ENCODE peak calls at places on chromosomes 13 and 19, in nine cellular contexts. O, Z, S, P, Y, Q, T, B and E are unnamed samples.

GRCh38 chr19:39727070-39727800 is 10.6 kb downstream of the CLC start:
- DNase-seq in O (no peak), Z (no peak), S (no peak), P (peak; percentile 34), Y (no peak), Q (no peak), T (no peak), B (no peak), E (peak; percentile 37)

GRCh38 chr19:4368128-4368820 is 24.9 kb downstream of the MPND start:
- DNase-seq in O (no peak), Z (no peak), S (peak; percentile 63), P (peak; percentile 67), Y (peak; percentile 34), Q (peak; percentile 36), T (no peak), B (no peak), E (no peak)

GRCh38 chr19:43777163-43777700 is 3.5 kb downstream of the KCNN4 start:
- DNase-seq in O (no peak), Z (no peak), S (no peak), P (peak; percentile 74), Y (no peak), Q (peak; percentile 36), T (no peak), B (no peak), E (peak; percentile 62)

GRCh38 chr19:5828661-5829566 is 10.6 kb downstream of the FUT6 start:
- DNase-seq in O (no peak), Z (no peak), S (peak; percentile 54), P (peak; percentile 43), Y (peak; percentile 16), Q (no peak), T (no peak), B (no peak), E (peak; percentile 74)

GRCh38 chr19:39407644-39408391 is 1.2 kb downstream of the ZFP36 start:
- DNase-seq in O (no peak), Z (no peak), S (peak; percentile 61), P (peak; percentile 75), Y (no peak), Q (no peak), T (no peak), B (peak; percentile 22), E (no peak)

GRCh38 chr13:67278230-67278629 is 48.1 kb upstream of the PCDH9 start:
- DNase-seq in O (no peak), Z (no peak), S (no peak), P (no peak), Y (no peak), Q (peak; percentile 85), T (no peak), B (no peak), E (no peak)

GRCh38 chr13:97946951-97947588 is 6.4 kb upstream of the IPO5 start:
- DNase-seq in O (no peak), Z (no peak), S (no peak), P (no peak), Y (no peak), Q (peak; percentile 90), T (no peak), B (no peak), E (no peak)

GRCh38 chr13:91360246-91360751 is 12.8 kb downstream of the MIR17HG start:
- DNase-seq in O (no peak), Z (no peak), S (no peak), P (peak; percentile 15), Y (no peak), Q (no peak), T (no peak), B (no peak), E (no peak)

GRCh38 chr13:52850396-52851152 is 2.1 kb upstream of the PCDH8 start:
- DNase-seq in O (no peak), Z (peak; percentile 53), S (peak; percentile 74), P (peak; percentile 89), Y (peak; percentile 20), Q (peak; percentile 7), T (peak; percentile 82), B (peak; percentile 20), E (peak; percentile 80)
- TF ChIP-seq CTCF in O (no peak), Z (no peak), S (no peak), P (peak; percentile 32), Y (no peak), Q (no peak), T (no peak), B (no peak), E (no peak)

DNA sequence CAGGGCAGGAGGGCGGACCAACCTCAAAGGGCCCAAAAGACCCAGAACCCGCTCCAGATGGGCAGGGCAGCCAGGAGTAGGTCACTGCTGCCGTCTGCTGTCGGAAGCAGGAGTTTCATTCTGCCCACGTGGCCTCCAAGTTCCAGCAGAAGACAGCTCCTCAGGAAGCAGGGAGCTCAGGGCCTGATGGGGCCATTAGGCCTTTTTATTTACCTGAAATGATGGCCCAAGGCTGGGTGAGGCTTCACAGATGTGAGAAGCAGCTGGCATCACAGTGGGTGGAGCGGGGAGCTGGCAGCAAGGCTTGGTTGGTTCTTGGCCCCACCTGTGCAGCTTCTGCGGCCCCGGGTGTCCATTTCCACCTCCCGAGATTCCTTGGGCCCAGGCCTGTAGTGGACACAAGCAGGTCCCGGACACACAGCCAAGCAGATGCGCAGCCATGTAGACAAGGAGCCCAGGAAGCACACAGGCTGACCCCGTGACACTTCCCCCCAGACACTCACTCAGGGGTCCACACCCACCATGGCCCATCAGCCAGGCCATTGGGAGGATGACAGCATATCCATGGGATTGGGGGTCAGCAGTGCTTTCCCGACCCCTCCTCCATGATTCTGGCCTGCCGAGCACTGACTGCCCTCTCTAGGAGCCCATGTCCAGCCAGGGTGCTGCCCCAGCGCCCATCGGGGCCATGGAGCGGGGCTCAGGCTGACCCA is 26.4 kb downstream of the C13orf46 start:
- DNase-seq in O (no peak), Z (peak; percentile 68), S (peak; percentile 59), P (no peak), Y (peak; percentile 31), Q (peak; percentile 43), T (no peak), B (no peak), E (no peak)
- TF ChIP-seq CTCF in O (peak; percentile 76), Z (peak; percentile 88), S (peak; percentile 77), P (peak; percentile 5), Y (no peak), Q (peak; percentile 49), T (peak; percentile 18), B (peak; percentile 74), E (peak; percentile 10)

DNA sequence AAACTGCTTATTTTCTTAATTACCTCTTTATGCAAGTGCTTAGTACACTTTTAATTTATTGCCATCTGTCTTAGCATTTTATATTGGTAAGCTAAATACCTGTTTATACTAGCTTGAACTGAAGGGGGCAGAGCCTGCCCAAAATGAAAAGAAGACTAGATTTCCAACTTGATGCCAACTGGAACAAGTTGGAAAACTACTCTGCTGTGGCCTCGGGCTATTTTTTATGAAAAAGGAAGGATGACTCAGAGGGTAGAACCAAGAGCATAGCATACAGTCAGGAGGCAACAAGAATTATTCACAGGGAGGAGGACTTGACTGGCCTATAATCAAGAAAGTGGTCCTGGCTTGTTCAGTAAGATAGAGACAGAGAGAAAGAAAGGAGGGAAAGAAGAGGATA is 150.3 kb downstream of the NDFIP2 start:
- DNase-seq in O (no peak), Z (no peak), S (peak; percentile 50), P (no peak), Y (peak; percentile 93), Q (peak; percentile 49), T (no peak), B (peak; percentile 5), E (no peak)
- TF ChIP-seq CTCF in O (peak; percentile 54), Z (peak; percentile 6), S (peak; percentile 32), P (no peak), Y (no peak), Q (peak; percentile 12), T (no peak), B (no peak), E (no peak)

GRCh38 chr13:110138009-110138699 is 168.8 kb downstream of the COL4A1 start:
- DNase-seq in O (no peak), Z (peak; percentile 73), S (peak; percentile 82), P (peak; percentile 53), Y (peak; percentile 74), Q (peak; percentile 79), T (peak; percentile 86), B (peak; percentile 75), E (peak; percentile 73)
- TF ChIP-seq CTCF in O (no peak), Z (no peak), S (no peak), P (no peak), Y (no peak), Q (no peak), T (no peak), B (peak; percentile 17), E (no peak)

GRCh38 chr19:48637948-48638830 is 1.0 kb upstream of the DBP start:
- DNase-seq in O (peak; percentile 76), Z (peak; percentile 87), S (peak; percentile 94), P (peak; percentile 97), Y (peak; percentile 89), Q (peak; percentile 96), T (peak; percentile 96), B (peak; percentile 76), E (peak; percentile 86)
- TF ChIP-seq CTCF in O (peak; percentile 3), Z (peak; percentile 31), S (peak; percentile 39), P (peak; percentile 12), Y (no peak), Q (peak; percentile 27), T (no peak), B (no peak), E (no peak)

GRCh38 chr19:16564842-16565241 is 7.4 kb downstream of the SLC35E1 start:
- DNase-seq in O (no peak), Z (no peak), S (no peak), P (no peak), Y (no peak), Q (no peak), T (no peak), B (no peak), E (no peak)
- TF ChIP-seq CTCF in O (no peak), Z (no peak), S (no peak), P (no peak), Y (no peak), Q (no peak), T (no peak), B (no peak), E (no peak)

GRCh38 chr19:15196683-15197005 is 4.2 kb downstream of the NOTCH3 start:
- DNase-seq in O (no peak), Z (no peak), S (no peak), P (no peak), Y (no peak), Q (no peak), T (no peak), B (no peak), E (no peak)

GRCh38 chr19:15197275-15198005 is 3.4 kb downstream of the NOTCH3 start:
- DNase-seq in O (no peak), Z (no peak), S (no peak), P (no peak), Y (no peak), Q (peak; percentile 18), T (no peak), B (no peak), E (no peak)

GRCh38 chr19:15194938-15195337 is 5.9 kb downstream of the NOTCH3 start:
- DNase-seq in O (no peak), Z (peak; percentile 50), S (no peak), P (no peak), Y (no peak), Q (peak; percentile 59), T (no peak), B (no peak), E (no peak)

GRCh38 chr19:15195987-15196682 is 4.7 kb downstream of the NOTCH3 start:
- DNase-seq in O (no peak), Z (no peak), S (no peak), P (no peak), Y (no peak), Q (no peak), T (peak; percentile 95), B (no peak), E (no peak)

GRCh38 chr19:15195381-15195964 is 5.3 kb downstream of the NOTCH3 start:
- DNase-seq in O (no peak), Z (peak; percentile 74), S (no peak), P (no peak), Y (no peak), Q (peak; percentile 61), T (peak; percentile 77), B (no peak), E (no peak)
- TF ChIP-seq CTCF in O (peak; percentile 32), Z (peak; percentile 13), S (no peak), P (no peak), Y (no peak), Q (peak; percentile 42), T (peak; percentile 23), B (no peak), E (no peak)

GRCh38 chr13:61255035-61255796 is 160.4 kb downstream of the PCDH20 start:
- DNase-seq in O (no peak), Z (no peak), S (no peak), P (no peak), Y (peak; percentile 6), Q (no peak), T (no peak), B (no peak), E (no peak)
- TF ChIP-seq CTCF in O (no peak), Z (no peak), S (no peak), P (peak; percentile 1), Y (no peak), Q (peak; percentile 10), T (no peak), B (no peak), E (no peak)